ENCODE peak calls at places on chromosome 11, in four cellular contexts. One of them, this sample, is unnamed.

GRCh38 chr11:32137263-32137662 is 46.4 kb downstream of the RCN1 start:
- DNase-seq in IMR-90: peak; percentile 99
- DNase-seq in GM03348: peak; percentile 92
- DNase-seq in stimulated activated CD4-positive, alpha-beta T cell treated with anti-CD3 and anti-CD28 coated beads, Interleukin-12 subunit alpha, Interleukin-12 subunit beta, amount 100 ng/mL, for 4 hours: no peak
- DNase-seq in this sample: peak; percentile 94

GRCh38 chr11:62732830-62733229 is 4.5 kb downstream of the TTC9C start:
- DNase-seq in IMR-90: peak; percentile 36
- DNase-seq in GM03348: no peak
- DNase-seq in stimulated activated CD4-positive, alpha-beta T cell treated with anti-CD3 and anti-CD28 coated beads, Interleukin-12 subunit alpha, Interleukin-12 subunit beta, amount 100 ng/mL, for 4 hours: no peak
- DNase-seq in this sample: peak; percentile 64

GRCh38 chr11:113091578-113091844 is 130.3 kb downstream of the NCAM1 start:
- DNase-seq in IMR-90: no peak
- DNase-seq in GM03348: no peak
- DNase-seq in stimulated activated CD4-positive, alpha-beta T cell treated with anti-CD3 and anti-CD28 coated beads, Interleukin-12 subunit alpha, Interleukin-12 subunit beta, amount 100 ng/mL, for 4 hours: no peak
- DNase-seq in this sample: no peak

GRCh38 chr11:3925513-3925912 is 70.0 kb downstream of the STIM1 start:
- DNase-seq in IMR-90: no peak
- DNase-seq in GM03348: no peak
- DNase-seq in stimulated activated CD4-positive, alpha-beta T cell treated with anti-CD3 and anti-CD28 coated beads, Interleukin-12 subunit alpha, Interleukin-12 subunit beta, amount 100 ng/mL, for 4 hours: no peak
- DNase-seq in this sample: no peak

GRCh38 chr11:57131080-57131790 is 50.5 kb upstream of the LRRC55 start:
- DNase-seq in IMR-90: peak; percentile 13
- DNase-seq in GM03348: peak; percentile 52
- DNase-seq in stimulated activated CD4-positive, alpha-beta T cell treated with anti-CD3 and anti-CD28 coated beads, Interleukin-12 subunit alpha, Interleukin-12 subunit beta, amount 100 ng/mL, for 4 hours: no peak
- DNase-seq in this sample: no peak

GRCh38 chr11:61488651-61489291 is 19.8 kb upstream of the LRRC10B start:
- DNase-seq in IMR-90: no peak
- DNase-seq in GM03348: peak; percentile 39
- DNase-seq in stimulated activated CD4-positive, alpha-beta T cell treated with anti-CD3 and anti-CD28 coated beads, Interleukin-12 subunit alpha, Interleukin-12 subunit beta, amount 100 ng/mL, for 4 hours: no peak
- DNase-seq in this sample: no peak

GRCh38 chr11:120527111-120527748 is 15.7 kb downstream of the GRIK4 start:
- DNase-seq in IMR-90: peak; percentile 57
- DNase-seq in GM03348: peak; percentile 84
- DNase-seq in stimulated activated CD4-positive, alpha-beta T cell treated with anti-CD3 and anti-CD28 coated beads, Interleukin-12 subunit alpha, Interleukin-12 subunit beta, amount 100 ng/mL, for 4 hours: no peak
- DNase-seq in this sample: peak; percentile 16

GRCh38 chr11:1442163-1442562 is 44.4 kb downstream of the MOB2 start:
- DNase-seq in IMR-90: no peak
- DNase-seq in GM03348: peak; percentile 65
- DNase-seq in stimulated activated CD4-positive, alpha-beta T cell treated with anti-CD3 and anti-CD28 coated beads, Interleukin-12 subunit alpha, Interleukin-12 subunit beta, amount 100 ng/mL, for 4 hours: no peak
- DNase-seq in this sample: no peak

GRCh38 chr11:3939651-3940190 is 84.3 kb downstream of the STIM1 start:
- DNase-seq in IMR-90: peak; percentile 74
- DNase-seq in GM03348: peak; percentile 64
- DNase-seq in stimulated activated CD4-positive, alpha-beta T cell treated with anti-CD3 and anti-CD28 coated beads, Interleukin-12 subunit alpha, Interleukin-12 subunit beta, amount 100 ng/mL, for 4 hours: no peak
- DNase-seq in this sample: peak; percentile 52

GRCh38 chr11:105372214-105372613 is 232.6 kb upstream of the CARD18 start:
- DNase-seq in IMR-90: no peak
- DNase-seq in GM03348: no peak
- DNase-seq in stimulated activated CD4-positive, alpha-beta T cell treated with anti-CD3 and anti-CD28 coated beads, Interleukin-12 subunit alpha, Interleukin-12 subunit beta, amount 100 ng/mL, for 4 hours: no peak
- DNase-seq in this sample: no peak

GRCh38 chr11:116890193-116890592 is 52.8 kb upstream of the APOA1 start:
- DNase-seq in IMR-90: peak; percentile 60
- DNase-seq in GM03348: no peak
- DNase-seq in stimulated activated CD4-positive, alpha-beta T cell treated with anti-CD3 and anti-CD28 coated beads, Interleukin-12 subunit alpha, Interleukin-12 subunit beta, amount 100 ng/mL, for 4 hours: no peak
- DNase-seq in this sample: no peak

GRCh38 chr11:12693075-12693473 is 18.9 kb downstream of the TEAD1 start:
- DNase-seq in IMR-90: no peak
- DNase-seq in GM03348: no peak
- DNase-seq in stimulated activated CD4-positive, alpha-beta T cell treated with anti-CD3 and anti-CD28 coated beads, Interleukin-12 subunit alpha, Interleukin-12 subunit beta, amount 100 ng/mL, for 4 hours: no peak
- DNase-seq in this sample: no peak

GRCh38 chr11:64677441-64678023 is 45.5 kb downstream of the NRXN2 start:
- DNase-seq in IMR-90: no peak
- DNase-seq in GM03348: no peak
- DNase-seq in stimulated activated CD4-positive, alpha-beta T cell treated with anti-CD3 and anti-CD28 coated beads, Interleukin-12 subunit alpha, Interleukin-12 subunit beta, amount 100 ng/mL, for 4 hours: no peak
- DNase-seq in this sample: no peak